ENCODE peak calls at places on chromosome 16, in nine cellular contexts. E, X, G, Z, L, D, F, M and N are unnamed samples.

GRCh38 chr16:85056211-85056748 is 28.7 kb downstream of the KIAA0513 start:
- DNase-seq in E (peak), X (no peak), G (peak), Z (peak), L (peak), D (no peak), F (no peak), M (no peak), N (peak)

GRCh38 chr16:57042157-57043111 is 49.9 kb upstream of the CPNE2 start:
- DNase-seq in E (no peak), X (no peak), G (peak), Z (no peak), L (no peak), D (no peak), F (peak), M (no peak), N (no peak)

GRCh38 chr16:69796285-69797118 is 34.4 kb downstream of the WWP2 start:
- DNase-seq in E (peak), X (peak), G (peak), Z (peak), L (peak), D (peak), F (peak), M (peak), N (peak)

GRCh38 chr16:27240948-27241531 is 27.5 kb downstream of the NSMCE1 start:
- DNase-seq in E (peak), X (no peak), G (no peak), Z (no peak), L (no peak), D (no peak), F (no peak), M (peak), N (no peak)

GRCh38 chr16:796296-797119 is 4.0 kb downstream of the GNG13 start:
- DNase-seq in E (no peak), X (no peak), G (no peak), Z (no peak), L (no peak), D (no peak), F (no peak), M (no peak), N (no peak)

GRCh38 chr16:53908731-53909130 is 204.8 kb downstream of the FTO start:
- DNase-seq in E (no peak), X (no peak), G (no peak), Z (no peak), L (no peak), D (no peak), F (no peak), M (no peak), N (no peak)

GRCh38 chr16:11090947-11091785 is 146.8 kb downstream of the CLEC16A start:
- DNase-seq in E (no peak), X (no peak), G (no peak), Z (no peak), L (no peak), D (no peak), F (no peak), M (no peak), N (no peak)

GRCh38 chr16:85611455-85612190 is 1.5 kb upstream of the GSE1 start:
- DNase-seq in E (peak), X (peak), G (peak), Z (peak), L (peak), D (peak), F (peak), M (peak), N (peak)

GRCh38 chr16:74785031-74785430 is 10.4 kb upstream of the FA2H start:
- DNase-seq in E (no peak), X (no peak), G (no peak), Z (no peak), L (no peak), D (no peak), F (no peak), M (no peak), N (no peak)

GRCh38 chr16:11630230-11631056 is 37.8 kb upstream of the SNN start:
- DNase-seq in E (no peak), X (no peak), G (no peak), Z (no peak), L (no peak), D (no peak), F (no peak), M (peak), N (no peak)

GRCh38 chr16:89283449-89283848 is 65.9 kb downstream of the ZNF778 start:
- DNase-seq in E (no peak), X (no peak), G (no peak), Z (no peak), L (no peak), D (no peak), F (no peak), M (no peak), N (no peak)

GRCh38 chr16:1119129-1119528 is 23.1 kb upstream of the C1QTNF8 start:
- DNase-seq in E (no peak), X (no peak), G (no peak), Z (no peak), L (no peak), D (no peak), F (no peak), M (no peak), N (no peak)

GRCh38 chr16:57283214-57283955 is 1.1 kb downstream of the PLLP start:
- DNase-seq in E (no peak), X (no peak), G (no peak), Z (no peak), L (peak), D (peak), F (no peak), M (no peak), N (no peak)

GRCh38 chr16:85094176-85094805 is 18.0 kb downstream of the CIBAR2 start:
- DNase-seq in E (no peak), X (no peak), G (no peak), Z (no peak), L (no peak), D (no peak), F (no peak), M (no peak), N (no peak)

GRCh38 chr16:70750893-70751467 is 50.0 kb downstream of the VAC14 start:
- DNase-seq in E (peak), X (no peak), G (no peak), Z (no peak), L (no peak), D (no peak), F (no peak), M (no peak), N (no peak)

GRCh38 chr16:20952144-20952797 is 51.7 kb downstream of the LYRM1 start:
- DNase-seq in E (no peak), X (peak), G (no peak), Z (no peak), L (peak), D (no peak), F (no peak), M (peak), N (no peak)

GRCh38 chr16:57374067-57374534 is 1.8 kb downstream of the CX3CL1 start:
- DNase-seq in E (peak), X (no peak), G (no peak), Z (no peak), L (no peak), D (no peak), F (no peak), M (no peak), N (no peak)

GRCh38 chr16:61181982-61182381 is 854.3 kb downstream of the CDH8 start:
- DNase-seq in E (no peak), X (no peak), G (no peak), Z (no peak), L (no peak), D (no peak), F (no peak), M (no peak), N (no peak)
- H3K4me2 ChIP-seq in E (no peak), X (no peak), G (no peak), Z (no peak), L (no peak), D (no peak), F (peak), M (no peak), N (no peak)

DNA sequence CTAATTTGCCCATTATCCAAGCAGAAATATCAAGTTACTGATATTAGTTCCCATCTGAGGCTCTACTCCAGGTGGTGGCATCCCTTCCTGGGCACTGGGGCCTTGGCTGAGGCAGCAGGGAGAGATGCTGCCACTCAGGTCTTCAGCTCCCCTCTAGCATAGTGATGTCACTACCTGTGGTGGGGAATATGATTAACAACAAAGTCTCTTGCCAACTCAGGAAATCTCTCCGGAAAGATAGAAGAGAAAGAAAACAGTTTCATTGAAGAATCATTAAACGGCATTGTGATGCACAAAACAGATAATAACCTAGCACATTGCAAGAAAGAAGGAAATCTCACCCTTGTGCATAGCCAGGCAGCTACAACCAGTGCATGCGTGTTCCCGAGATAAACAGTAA is 12.2 kb upstream of the ZNF267 start:
- DNase-seq in E (no peak), X (no peak), G (no peak), Z (no peak), L (no peak), D (no peak), F (no peak), M (no peak), N (no peak)
- TF ChIP-seq EZH2phosphoT487 in E (no peak), X (no peak), G (no peak), Z (peak), L (no peak), D (no peak), F (no peak), M (no peak), N (no peak)

GRCh38 chr16:78045865-78046581 is 23.7 kb downstream of the CLEC3A start:
- DNase-seq in E (peak), X (no peak), G (no peak), Z (peak), L (peak), D (peak), F (no peak), M (peak), N (peak)
- H3K4me2 ChIP-seq in E (peak), X (no peak), G (no peak), Z (no peak), L (peak), D (peak), F (no peak), M (no peak), N (peak)

DNA sequence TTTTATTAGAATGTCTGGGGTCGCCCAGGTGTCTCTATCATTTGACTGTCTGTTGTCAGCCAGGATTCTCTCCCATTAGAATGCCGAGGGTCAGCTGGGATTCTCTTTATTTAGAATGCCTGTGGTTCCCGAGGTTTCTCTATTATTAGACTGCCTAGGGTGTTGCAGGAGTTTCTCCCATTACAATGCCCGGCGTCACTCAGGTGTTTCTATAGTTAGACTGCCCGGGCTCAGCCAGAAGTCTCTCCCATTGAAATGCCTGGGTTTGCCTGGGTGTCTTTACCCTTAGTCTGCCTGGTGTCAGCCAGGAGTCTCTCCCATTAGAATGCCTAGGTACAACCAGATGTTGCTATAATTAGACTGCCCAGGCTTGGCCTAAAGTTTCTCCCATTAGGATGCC is 2252.0 kb downstream of the TP53TG3F start:
- DNase-seq in E (no peak), X (no peak), G (no peak), Z (no peak), L (no peak), D (no peak), F (no peak), M (no peak), N (no peak)
- TF ChIP-seq EZH2phosphoT487 in E (no peak), X (no peak), G (no peak), Z (no peak), L (no peak), D (no peak), F (no peak), M (no peak), N (no peak)